ENCODE peak calls at places on chromosomes 1 and 21, in eight cellular contexts. One of them, this sample, is unnamed. For H3K27me3, the result is how much of the 10 kb centered on the place peaks cover.

GRCh38 chr1:56986397-56986796 is 20.6 kb upstream of the C8B start:
- DNase-seq in colonic mucosa: no peak
- DNase-seq in osteoblast: no peak
- DNase-seq in heart right ventricle: no peak
- DNase-seq in IMR-90: no peak
- DNase-seq in CD8-positive, alpha-beta memory T cell: no peak
- DNase-seq in thoracic aorta: no peak
- DNase-seq in esophagus muscularis mucosa: no peak
- DNase-seq in this sample: no peak

GRCh38 chr21:15725949-15726348 is 3.8 kb upstream of the USP25 start:
- DNase-seq in colonic mucosa: no peak
- DNase-seq in osteoblast: no peak
- DNase-seq in heart right ventricle: no peak
- DNase-seq in IMR-90: no peak
- DNase-seq in CD8-positive, alpha-beta memory T cell: no peak
- DNase-seq in thoracic aorta: no peak
- DNase-seq in esophagus muscularis mucosa: no peak
- DNase-seq in this sample: no peak

GRCh38 chr1:83929184-83929583 is 69.7 kb downstream of the TTLL7 start:
- DNase-seq in colonic mucosa: no peak
- DNase-seq in osteoblast: no peak
- DNase-seq in heart right ventricle: no peak
- DNase-seq in IMR-90: peak
- DNase-seq in CD8-positive, alpha-beta memory T cell: no peak
- DNase-seq in thoracic aorta: no peak
- DNase-seq in esophagus muscularis mucosa: no peak
- DNase-seq in this sample: peak

GRCh38 chr1:227437495-227438008 is 119.3 kb upstream of the CDC42BPA start:
- DNase-seq in colonic mucosa: no peak
- DNase-seq in osteoblast: peak
- DNase-seq in heart right ventricle: no peak
- DNase-seq in IMR-90: peak
- DNase-seq in CD8-positive, alpha-beta memory T cell: no peak
- DNase-seq in thoracic aorta: no peak
- DNase-seq in esophagus muscularis mucosa: no peak
- DNase-seq in this sample: peak

GRCh38 chr1:39387452-39387851 is 104.0 kb upstream of the BMP8A start:
- DNase-seq in colonic mucosa: no peak
- DNase-seq in osteoblast: peak
- DNase-seq in heart right ventricle: no peak
- DNase-seq in IMR-90: peak
- DNase-seq in CD8-positive, alpha-beta memory T cell: no peak
- DNase-seq in thoracic aorta: no peak
- DNase-seq in esophagus muscularis mucosa: no peak
- DNase-seq in this sample: peak

GRCh38 chr1:231800071-231800470 is 173.5 kb downstream of the DISC1 start:
- DNase-seq in colonic mucosa: no peak
- DNase-seq in osteoblast: no peak
- DNase-seq in heart right ventricle: no peak
- DNase-seq in IMR-90: no peak
- DNase-seq in CD8-positive, alpha-beta memory T cell: no peak
- DNase-seq in thoracic aorta: no peak
- DNase-seq in esophagus muscularis mucosa: peak
- DNase-seq in this sample: peak

GRCh38 chr1:920506-920905 is 3.2 kb upstream of the SAMD11 start:
- DNase-seq in colonic mucosa: no peak
- DNase-seq in osteoblast: no peak
- DNase-seq in heart right ventricle: no peak
- DNase-seq in IMR-90: no peak
- DNase-seq in CD8-positive, alpha-beta memory T cell: no peak
- DNase-seq in thoracic aorta: no peak
- DNase-seq in esophagus muscularis mucosa: no peak
- DNase-seq in this sample: no peak

GRCh38 chr1:22043175-22043769 is 9.2 kb upstream of the CDC42 start:
- DNase-seq in colonic mucosa: no peak
- DNase-seq in osteoblast: no peak
- DNase-seq in heart right ventricle: no peak
- DNase-seq in IMR-90: no peak
- DNase-seq in CD8-positive, alpha-beta memory T cell: no peak
- DNase-seq in thoracic aorta: no peak
- DNase-seq in esophagus muscularis mucosa: no peak
- DNase-seq in this sample: peak

GRCh38 chr1:44547837-44548236 is 126.4 kb downstream of the TMEM53 start:
- DNase-seq in colonic mucosa: no peak
- DNase-seq in osteoblast: peak
- DNase-seq in heart right ventricle: no peak
- DNase-seq in IMR-90: no peak
- DNase-seq in CD8-positive, alpha-beta memory T cell: no peak
- DNase-seq in thoracic aorta: no peak
- DNase-seq in esophagus muscularis mucosa: no peak
- DNase-seq in this sample: no peak

GRCh38 chr1:111690306-111690617 is 48.9 kb downstream of the INKA2 start:
- DNase-seq in colonic mucosa: peak
- DNase-seq in osteoblast: peak
- DNase-seq in heart right ventricle: peak
- DNase-seq in IMR-90: peak
- DNase-seq in CD8-positive, alpha-beta memory T cell: no peak
- DNase-seq in thoracic aorta: peak
- DNase-seq in esophagus muscularis mucosa: no peak
- DNase-seq in this sample: peak

GRCh38 chr1:245290836-245291235 is 136.1 kb downstream of the KIF26B start:
- DNase-seq in colonic mucosa: no peak
- DNase-seq in osteoblast: peak
- DNase-seq in heart right ventricle: no peak
- DNase-seq in IMR-90: no peak
- DNase-seq in CD8-positive, alpha-beta memory T cell: no peak
- DNase-seq in thoracic aorta: no peak
- DNase-seq in esophagus muscularis mucosa: peak
- DNase-seq in this sample: no peak

GRCh38 chr1:16215882-16216753 is 3.7 kb upstream of the ARHGEF19 start:
- DNase-seq in colonic mucosa: peak
- DNase-seq in osteoblast: peak
- DNase-seq in heart right ventricle: peak
- DNase-seq in IMR-90: peak
- DNase-seq in CD8-positive, alpha-beta memory T cell: peak
- DNase-seq in thoracic aorta: peak
- DNase-seq in esophagus muscularis mucosa: no peak
- DNase-seq in this sample: no peak

GRCh38 chr21:43025636-43026180 is 49.9 kb downstream of the CBS start:
- DNase-seq in colonic mucosa: no peak
- DNase-seq in osteoblast: no peak
- DNase-seq in heart right ventricle: no peak
- DNase-seq in IMR-90: peak
- DNase-seq in CD8-positive, alpha-beta memory T cell: no peak
- DNase-seq in thoracic aorta: no peak
- DNase-seq in esophagus muscularis mucosa: no peak
- DNase-seq in this sample: no peak

GRCh38 chr1:198892065-198892464 is 253.2 kb downstream of the PTPRC start:
- DNase-seq in colonic mucosa: no peak
- DNase-seq in osteoblast: no peak
- DNase-seq in heart right ventricle: no peak
- DNase-seq in IMR-90: peak
- DNase-seq in CD8-positive, alpha-beta memory T cell: no peak
- DNase-seq in thoracic aorta: no peak
- DNase-seq in esophagus muscularis mucosa: no peak
- DNase-seq in this sample: no peak

GRCh38 chr1:11485191-11485590 is 6.2 kb downstream of the DISP3 start:
- DNase-seq in colonic mucosa: no peak
- DNase-seq in osteoblast: peak
- DNase-seq in heart right ventricle: no peak
- DNase-seq in IMR-90: no peak
- DNase-seq in CD8-positive, alpha-beta memory T cell: no peak
- DNase-seq in thoracic aorta: no peak
- DNase-seq in esophagus muscularis mucosa: no peak
- DNase-seq in this sample: no peak

GRCh38 chr1:232900818-232901217 is 49.6 kb upstream of the NTPCR start:
- DNase-seq in colonic mucosa: no peak
- DNase-seq in osteoblast: no peak
- DNase-seq in heart right ventricle: no peak
- DNase-seq in IMR-90: no peak
- DNase-seq in CD8-positive, alpha-beta memory T cell: no peak
- DNase-seq in thoracic aorta: no peak
- DNase-seq in esophagus muscularis mucosa: no peak
- DNase-seq in this sample: no peak

GRCh38 chr1:182965861-182966260 is 12.9 kb upstream of the SHCBP1L start:
- DNase-seq in colonic mucosa: no peak
- DNase-seq in osteoblast: no peak
- DNase-seq in heart right ventricle: no peak
- DNase-seq in IMR-90: no peak
- DNase-seq in CD8-positive, alpha-beta memory T cell: no peak
- DNase-seq in thoracic aorta: no peak
- DNase-seq in esophagus muscularis mucosa: no peak
- DNase-seq in this sample: no peak

GRCh38 chr1:18362150-18362549 is 118.6 kb upstream of the KLHDC7A start:
- DNase-seq in colonic mucosa: no peak
- DNase-seq in osteoblast: no peak
- DNase-seq in heart right ventricle: no peak
- DNase-seq in IMR-90: no peak
- DNase-seq in CD8-positive, alpha-beta memory T cell: no peak
- DNase-seq in thoracic aorta: no peak
- DNase-seq in esophagus muscularis mucosa: no peak
- DNase-seq in this sample: no peak

GRCh38 chr1:46133946-46134345 is 1.5 kb upstream of the PIK3R3 start:
- DNase-seq in colonic mucosa: no peak
- DNase-seq in osteoblast: no peak
- DNase-seq in heart right ventricle: peak
- DNase-seq in IMR-90: no peak
- DNase-seq in CD8-positive, alpha-beta memory T cell: no peak
- DNase-seq in thoracic aorta: no peak
- DNase-seq in esophagus muscularis mucosa: no peak
- DNase-seq in this sample: no peak

GRCh38 chr1:32742956-32743355 is 40.4 kb upstream of the SYNC start:
- DNase-seq in colonic mucosa: peak
- DNase-seq in osteoblast: peak
- DNase-seq in heart right ventricle: no peak
- DNase-seq in IMR-90: no peak
- DNase-seq in CD8-positive, alpha-beta memory T cell: no peak
- DNase-seq in thoracic aorta: no peak
- DNase-seq in esophagus muscularis mucosa: no peak
- DNase-seq in this sample: peak

GRCh38 chr1:32742132-32742947 is 39.8 kb upstream of the SYNC start:
- DNase-seq in colonic mucosa: peak
- DNase-seq in osteoblast: peak
- DNase-seq in heart right ventricle: no peak
- DNase-seq in IMR-90: no peak
- DNase-seq in CD8-positive, alpha-beta memory T cell: no peak
- DNase-seq in thoracic aorta: no peak
- DNase-seq in esophagus muscularis mucosa: no peak
- DNase-seq in this sample: peak

GRCh38 chr1:32743380-32744062 is 41.0 kb upstream of the SYNC start:
- DNase-seq in colonic mucosa: no peak
- DNase-seq in osteoblast: peak
- DNase-seq in heart right ventricle: no peak
- DNase-seq in IMR-90: no peak
- DNase-seq in CD8-positive, alpha-beta memory T cell: no peak
- DNase-seq in thoracic aorta: no peak
- DNase-seq in esophagus muscularis mucosa: no peak
- DNase-seq in this sample: no peak

GRCh38 chr1:32741417-32742131 is 39.0 kb upstream of the SYNC start:
- DNase-seq in colonic mucosa: peak
- DNase-seq in osteoblast: peak
- DNase-seq in heart right ventricle: no peak
- DNase-seq in IMR-90: no peak
- DNase-seq in CD8-positive, alpha-beta memory T cell: no peak
- DNase-seq in thoracic aorta: no peak
- DNase-seq in esophagus muscularis mucosa: no peak
- DNase-seq in this sample: no peak

DNA sequence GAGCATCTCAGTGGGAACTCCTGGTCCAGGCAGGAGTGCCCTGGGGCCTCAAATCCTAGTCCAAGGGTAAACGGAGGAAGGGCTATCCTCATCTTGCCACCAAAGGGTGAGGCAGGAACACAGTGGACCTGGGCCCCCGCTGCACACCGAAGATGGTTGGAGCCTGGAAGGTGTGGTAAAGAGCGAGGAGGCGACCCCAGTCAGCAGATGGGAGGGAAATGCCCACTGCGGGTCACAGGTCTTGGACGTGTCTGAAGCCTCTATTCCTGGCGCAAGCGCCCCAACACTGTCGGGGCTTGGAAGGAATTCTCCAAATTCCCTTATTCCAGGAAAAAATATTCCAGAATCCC is 38.5 kb upstream of the SYNC start:
- DNase-seq in colonic mucosa: peak
- DNase-seq in osteoblast: peak
- DNase-seq in heart right ventricle: no peak
- DNase-seq in IMR-90: no peak
- DNase-seq in CD8-positive, alpha-beta memory T cell: no peak
- DNase-seq in thoracic aorta: no peak
- DNase-seq in esophagus muscularis mucosa: no peak
- DNase-seq in this sample: no peak
- H3K4me3 ChIP-seq in colonic mucosa: peak
- H3K4me3 ChIP-seq in osteoblast: peak
- H3K4me3 ChIP-seq in heart right ventricle: peak
- H3K4me3 ChIP-seq in IMR-90: peak
- H3K4me3 ChIP-seq in CD8-positive, alpha-beta memory T cell: peak
- H3K4me3 ChIP-seq in thoracic aorta: peak
- H3K4me3 ChIP-seq in esophagus muscularis mucosa: peak
- H3K4me3 ChIP-seq in this sample: peak

GRCh38 chr1:156641761-156642264 is at the start of gene BCAN:
- DNase-seq in colonic mucosa: no peak
- DNase-seq in osteoblast: peak
- DNase-seq in heart right ventricle: no peak
- DNase-seq in IMR-90: peak
- DNase-seq in CD8-positive, alpha-beta memory T cell: no peak
- DNase-seq in thoracic aorta: no peak
- DNase-seq in esophagus muscularis mucosa: no peak
- DNase-seq in this sample: no peak
- H3K27me3 ChIP-seq in colonic mucosa: under half
- H3K27me3 ChIP-seq in osteoblast: half or more
- H3K27me3 ChIP-seq in heart right ventricle: half or more
- H3K27me3 ChIP-seq in IMR-90: half or more
- H3K27me3 ChIP-seq in CD8-positive, alpha-beta memory T cell: half or more
- H3K27me3 ChIP-seq in thoracic aorta: under half
- H3K27me3 ChIP-seq in esophagus muscularis mucosa: under half
- H3K27me3 ChIP-seq in this sample: under half

GRCh38 chr1:151867785-151868403 is 14.4 kb upstream of the THEM5 start:
- DNase-seq in colonic mucosa: no peak
- DNase-seq in osteoblast: peak
- DNase-seq in heart right ventricle: no peak
- DNase-seq in IMR-90: peak
- DNase-seq in CD8-positive, alpha-beta memory T cell: no peak
- DNase-seq in thoracic aorta: no peak
- DNase-seq in esophagus muscularis mucosa: no peak
- DNase-seq in this sample: peak
- H3K4me3 ChIP-seq in colonic mucosa: no peak
- H3K4me3 ChIP-seq in osteoblast: no peak
- H3K4me3 ChIP-seq in heart right ventricle: no peak
- H3K4me3 ChIP-seq in IMR-90: no peak
- H3K4me3 ChIP-seq in CD8-positive, alpha-beta memory T cell: no peak
- H3K4me3 ChIP-seq in thoracic aorta: no peak
- H3K4me3 ChIP-seq in esophagus muscularis mucosa: no peak
- H3K4me3 ChIP-seq in this sample: no peak

DNA sequence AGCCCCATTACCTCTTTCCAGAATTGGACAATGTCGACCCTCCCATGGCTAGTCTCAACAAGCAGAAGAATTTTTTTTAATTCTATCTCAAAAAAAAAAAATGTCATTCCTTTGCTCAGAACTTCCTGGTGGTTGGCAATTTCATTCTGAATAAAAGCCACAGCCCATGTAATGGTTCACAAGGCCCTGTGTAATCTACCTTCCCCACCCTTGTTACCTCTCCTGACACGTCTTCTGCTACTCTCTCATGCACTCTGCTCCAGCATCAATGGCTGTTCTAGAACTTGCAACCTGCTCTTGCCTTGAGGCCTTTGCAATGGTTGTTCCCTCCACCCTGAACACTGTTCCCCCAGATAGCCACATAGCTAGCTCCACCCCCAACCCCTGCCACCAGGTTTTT is 25.4 kb downstream of the NUAK2 start:
- DNase-seq in colonic mucosa: no peak
- DNase-seq in osteoblast: no peak
- DNase-seq in heart right ventricle: no peak
- DNase-seq in IMR-90: no peak
- DNase-seq in CD8-positive, alpha-beta memory T cell: no peak
- DNase-seq in thoracic aorta: no peak
- DNase-seq in esophagus muscularis mucosa: no peak
- DNase-seq in this sample: no peak
- H3K27me3 ChIP-seq in colonic mucosa: under half
- H3K27me3 ChIP-seq in osteoblast: under half
- H3K27me3 ChIP-seq in heart right ventricle: under half
- H3K27me3 ChIP-seq in IMR-90: under half
- H3K27me3 ChIP-seq in CD8-positive, alpha-beta memory T cell: under half
- H3K27me3 ChIP-seq in thoracic aorta: under half
- H3K27me3 ChIP-seq in esophagus muscularis mucosa: under half
- H3K27me3 ChIP-seq in this sample: under half

This sample was measured in mammary epithelial cell.